ENCODE peak calls at places on chromosome 2, in eight cellular contexts. M, R, C, G, I, L, P and B are unnamed samples.

GRCh38 chr2:230937362-230937761 is 12.3 kb upstream of the GPR55 start:
- DNase-seq in M (no peak), R (no peak), C (no peak), G (no peak), I (no peak), L (no peak), P (no peak), B (no peak)

GRCh38 chr2:203683932-203684556 is 22.4 kb upstream of the CD28 start:
- DNase-seq in M (peak), R (no peak), C (peak), G (peak), I (no peak), L (no peak), P (no peak), B (no peak)

GRCh38 chr2:77008925-77009706 is 513.1 kb downstream of the LRRTM4 start:
- DNase-seq in M (peak), R (no peak), C (no peak), G (no peak), I (no peak), L (no peak), P (no peak), B (no peak)

GRCh38 chr2:114068438-114068837 is 178.5 kb downstream of the ACTR3 start:
- DNase-seq in M (no peak), R (no peak), C (no peak), G (no peak), I (no peak), L (no peak), P (no peak), B (peak)

GRCh38 chr2:234257859-234258561 is 207.5 kb downstream of the SPP2 start:
- DNase-seq in M (peak), R (peak), C (peak), G (peak), I (no peak), L (peak), P (peak), B (peak)

GRCh38 chr2:235669269-235669831 is 175.5 kb downstream of the AGAP1 start:
- DNase-seq in M (peak), R (no peak), C (no peak), G (peak), I (no peak), L (peak), P (peak), B (peak)

GRCh38 chr2:2848621-2849443 is 517.8 kb upstream of the MYT1L start:
- DNase-seq in M (no peak), R (no peak), C (no peak), G (no peak), I (no peak), L (peak), P (no peak), B (peak)

GRCh38 chr2:201971516-201972228 is 62.0 kb upstream of the FZD7 start:
- DNase-seq in M (peak), R (no peak), C (peak), G (no peak), I (no peak), L (no peak), P (no peak), B (no peak)

GRCh38 chr2:70133521-70134348 is 46.5 kb downstream of the PCBP1 start:
- DNase-seq in M (no peak), R (no peak), C (no peak), G (no peak), I (no peak), L (no peak), P (no peak), B (no peak)

GRCh38 chr2:100820346-100821254 is 661 bp downstream of the NPAS2 start:
- DNase-seq in M (no peak), R (peak), C (no peak), G (no peak), I (no peak), L (no peak), P (no peak), B (peak)

GRCh38 chr2:162475661-162476060 is 131.7 kb downstream of the GCA start:
- DNase-seq in M (peak), R (no peak), C (no peak), G (no peak), I (no peak), L (no peak), P (no peak), B (no peak)

GRCh38 chr2:23925702-23926288 is 1.1 kb downstream of the ATAD2B start:
- DNase-seq in M (peak), R (peak), C (no peak), G (peak), I (peak), L (peak), P (peak), B (no peak)

GRCh38 chr2:189066037-189066436 is 91.9 kb downstream of the COL3A1 start:
- DNase-seq in M (peak), R (no peak), C (no peak), G (no peak), I (no peak), L (no peak), P (no peak), B (no peak)

GRCh38 chr2:112181571-112182290 is 43.5 kb downstream of the FBLN7 start:
- DNase-seq in M (no peak), R (no peak), C (no peak), G (no peak), I (peak), L (no peak), P (no peak), B (peak)

GRCh38 chr2:102708847-102709559 is 52.8 kb upstream of the TMEM182 start:
- DNase-seq in M (peak), R (no peak), C (peak), G (peak), I (no peak), L (no peak), P (no peak), B (no peak)

GRCh38 chr2:37459095-37459981 is 114.9 kb downstream of the QPCT start:
- DNase-seq in M (peak), R (no peak), C (no peak), G (no peak), I (no peak), L (no peak), P (no peak), B (no peak)

GRCh38 chr2:52128081-52128480 is 1096.1 kb upstream of the NRXN1 start:
- DNase-seq in M (peak), R (no peak), C (no peak), G (no peak), I (no peak), L (no peak), P (no peak), B (no peak)

GRCh38 chr2:60354713-60355112 is 198.7 kb downstream of the BCL11A start:
- DNase-seq in M (no peak), R (no peak), C (no peak), G (no peak), I (no peak), L (no peak), P (no peak), B (no peak)

GRCh38 chr2:66481100-66481549 is 46.2 kb downstream of the MEIS1 start:
- DNase-seq in M (no peak), R (no peak), C (no peak), G (peak), I (no peak), L (peak), P (no peak), B (no peak)

GRCh38 chr2:30717081-30717650 is 90.1 kb downstream of the CAPN13 start:
- DNase-seq in M (no peak), R (no peak), C (no peak), G (no peak), I (no peak), L (no peak), P (peak), B (no peak)

GRCh38 chr2:210113636-210114235 is 57.5 kb downstream of the KANSL1L start:
- DNase-seq in M (no peak), R (no peak), C (no peak), G (no peak), I (no peak), L (no peak), P (no peak), B (no peak)
- TF ChIP-seq CTCF in M (no peak), R (no peak), C (no peak), G (no peak), I (no peak), L (no peak), P (no peak), B (no peak)

DNA sequence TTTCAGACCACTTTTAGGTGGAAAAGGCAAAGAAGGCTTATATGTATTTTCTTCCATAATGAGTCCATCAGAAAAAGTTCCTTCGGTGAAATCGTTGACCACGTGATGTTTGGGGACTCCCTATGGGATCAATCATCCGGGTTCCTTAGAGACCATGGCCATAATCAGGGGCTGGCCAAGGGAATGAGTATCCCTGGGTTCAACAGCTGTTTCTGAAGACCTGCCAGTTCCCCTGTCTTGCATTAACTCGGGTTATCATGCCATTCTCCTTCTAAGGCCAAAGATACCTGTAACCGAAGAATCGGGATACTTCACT is 18.7 kb upstream of the TMEM177 start:
- DNase-seq in M (no peak), R (no peak), C (no peak), G (no peak), I (no peak), L (no peak), P (no peak), B (no peak)
- TF ChIP-seq CTCF in M (no peak), R (no peak), C (no peak), G (peak), I (peak), L (no peak), P (no peak), B (no peak)

GRCh38 chr2:47311764-47312503 is 91.0 kb upstream of the MSH2 start:
- DNase-seq in M (no peak), R (no peak), C (no peak), G (no peak), I (no peak), L (no peak), P (no peak), B (no peak)

GRCh38 chr2:47312504-47312875 is 90.5 kb upstream of the MSH2 start:
- DNase-seq in M (no peak), R (no peak), C (no peak), G (no peak), I (no peak), L (no peak), P (no peak), B (no peak)

GRCh38 chr2:47309952-47310800 is 92.8 kb upstream of the MSH2 start:
- DNase-seq in M (peak), R (no peak), C (no peak), G (peak), I (no peak), L (no peak), P (peak), B (no peak)

GRCh38 chr2:47309472-47309951 is 93.4 kb upstream of the MSH2 start:
- DNase-seq in M (no peak), R (no peak), C (no peak), G (no peak), I (no peak), L (no peak), P (no peak), B (no peak)

GRCh38 chr2:47310801-47311560 is 92.0 kb upstream of the MSH2 start:
- DNase-seq in M (no peak), R (no peak), C (no peak), G (peak), I (no peak), L (no peak), P (no peak), B (no peak)
- TF ChIP-seq CTCF in M (no peak), R (no peak), C (no peak), G (no peak), I (no peak), L (no peak), P (no peak), B (no peak)

GRCh38 chr2:220057922-220058321 is 430.5 kb downstream of the SLC4A3 start:
- DNase-seq in M (no peak), R (no peak), C (no peak), G (no peak), I (no peak), L (no peak), P (no peak), B (no peak)

GRCh38 chr2:220051716-220052115 is 424.3 kb downstream of the SLC4A3 start:
- DNase-seq in M (no peak), R (no peak), C (no peak), G (no peak), I (no peak), L (no peak), P (no peak), B (no peak)

DNA sequence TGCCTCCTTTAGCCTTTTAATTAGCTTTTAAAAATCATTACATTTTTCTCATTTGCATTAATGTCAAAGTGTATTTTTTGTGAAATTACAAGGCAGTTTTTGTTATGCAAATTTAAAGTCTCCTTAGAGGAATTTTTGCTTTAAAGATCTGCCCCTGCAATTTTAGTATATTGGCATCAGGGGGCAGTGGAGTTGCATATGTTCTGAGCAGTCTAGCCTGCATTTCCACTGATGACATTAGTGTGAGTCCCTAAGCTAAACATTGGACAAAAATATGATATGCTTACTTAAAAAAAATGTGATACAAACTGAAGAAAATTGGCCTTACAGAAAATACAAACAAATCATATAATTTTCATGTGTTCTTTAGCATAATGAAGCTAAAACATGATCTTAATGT is 426.5 kb downstream of the SLC4A3 start:
- DNase-seq in M (peak), R (no peak), C (no peak), G (no peak), I (no peak), L (no peak), P (no peak), B (no peak)
- TF ChIP-seq CTCF in M (peak), R (no peak), C (no peak), G (peak), I (no peak), L (no peak), P (no peak), B (peak)

GRCh38 chr2:16259010-16259409 is 318.7 kb downstream of the MYCN start:
- DNase-seq in M (no peak), R (no peak), C (no peak), G (no peak), I (no peak), L (no peak), P (no peak), B (no peak)

GRCh38 chr2:16257001-16257724 is 316.8 kb downstream of the MYCN start:
- DNase-seq in M (no peak), R (no peak), C (no peak), G (no peak), I (no peak), L (no peak), P (no peak), B (no peak)

GRCh38 chr2:16260041-16260440 is 319.7 kb downstream of the MYCN start:
- DNase-seq in M (no peak), R (no peak), C (no peak), G (no peak), I (no peak), L (peak), P (no peak), B (no peak)

GRCh38 chr2:16257725-16258028 is 317.3 kb downstream of the MYCN start:
- DNase-seq in M (no peak), R (no peak), C (no peak), G (no peak), I (no peak), L (no peak), P (no peak), B (no peak)

GRCh38 chr2:16258350-16258749 is 318.0 kb downstream of the MYCN start:
- DNase-seq in M (no peak), R (no peak), C (no peak), G (no peak), I (no peak), L (no peak), P (no peak), B (no peak)
- TF ChIP-seq CTCF in M (no peak), R (no peak), C (no peak), G (no peak), I (no peak), L (no peak), P (no peak), B (no peak)

GRCh38 chr2:219494952-219495530 is 3.6 kb upstream of the GMPPA start:
- DNase-seq in M (no peak), R (no peak), C (no peak), G (no peak), I (no peak), L (no peak), P (no peak), B (no peak)
- TF ChIP-seq CTCF in M (no peak), R (peak), C (no peak), G (no peak), I (no peak), L (no peak), P (no peak), B (peak)

DNA sequence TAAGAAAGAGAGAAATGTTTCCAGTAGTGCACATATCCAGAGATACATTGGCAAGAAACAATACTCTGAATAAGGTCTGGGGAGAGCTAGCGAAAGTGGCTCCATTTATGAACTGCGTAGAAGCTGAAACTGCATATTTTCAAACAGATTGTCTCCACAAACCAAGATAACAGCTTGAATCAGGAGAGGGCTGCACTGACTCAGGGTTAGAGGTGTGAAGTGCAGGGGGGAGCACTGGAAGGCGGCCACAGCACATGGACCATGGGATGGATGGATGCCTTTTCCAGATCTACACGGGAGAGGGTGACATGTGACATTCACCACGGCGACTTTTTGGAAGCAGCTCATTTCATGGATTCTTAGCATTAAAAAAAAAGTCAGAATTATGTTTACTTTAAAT is 729.4 kb downstream of the RNF144A start:
- DNase-seq in M (no peak), R (no peak), C (no peak), G (no peak), I (no peak), L (no peak), P (no peak), B (no peak)
- TF ChIP-seq CTCF in M (no peak), R (no peak), C (no peak), G (no peak), I (no peak), L (no peak), P (no peak), B (no peak)

GRCh38 chr2:218615868-218616315 is 8.2 kb downstream of the PLCD4 start:
- DNase-seq in M (no peak), R (no peak), C (no peak), G (no peak), I (no peak), L (no peak), P (no peak), B (no peak)

GRCh38 chr2:218622606-218623238 is 15.0 kb downstream of the PLCD4 start:
- DNase-seq in M (no peak), R (no peak), C (no peak), G (no peak), I (no peak), L (no peak), P (no peak), B (no peak)

GRCh38 chr2:218621007-218621406 is 13.3 kb downstream of the PLCD4 start:
- DNase-seq in M (no peak), R (no peak), C (no peak), G (no peak), I (no peak), L (no peak), P (no peak), B (no peak)

GRCh38 chr2:218618102-218618860 is 10.6 kb downstream of the PLCD4 start:
- DNase-seq in M (peak), R (no peak), C (no peak), G (no peak), I (no peak), L (peak), P (no peak), B (no peak)
- TF ChIP-seq CTCF in M (no peak), R (no peak), C (peak), G (no peak), I (no peak), L (peak), P (no peak), B (no peak)